ENCODE peak calls at places on chromosomes 3 and 15, in four cellular contexts. V is WTC11, Z is HepG2, X is K562. J is an unnamed sample.

GRCh38 chr3:114973576-114973975 is 173.5 kb downstream of the ZBTB20 start:
- DNase-seq in V (no peak), Z (no peak), X (no peak), J (no peak)

GRCh38 chr3:184526158-184526483 is 35.5 kb upstream of the EPHB3 start:
- DNase-seq in V (no peak), Z (no peak), X (no peak), J (no peak)

GRCh38 chr15:65901836-65902235 is 32.5 kb downstream of the RAB11A start:
- DNase-seq in V (no peak), Z (no peak), X (no peak), J (no peak)

GRCh38 chr3:95607926-95608325 is 1206.5 kb upstream of the EPHA6 start:
- DNase-seq in V (no peak), Z (no peak), X (no peak), J (no peak)

GRCh38 chr3:133799794-133800585 is 5.6 kb upstream of the SRPRB start:
- DNase-seq in V (no peak), Z (peak; percentile 69), X (no peak), J (no peak)

GRCh38 chr3:14371573-14372474 is 30.6 kb upstream of the SLC6A6 start:
- DNase-seq in V (no peak), Z (peak; percentile 76), X (peak; percentile 93), J (peak; percentile 50)

GRCh38 chr3:39419697-39420293 is 13.3 kb downstream of the RPSA start:
- DNase-seq in V (no peak), Z (no peak), X (no peak), J (no peak)

GRCh38 chr3:24591661-24592555 is 97.3 kb upstream of the THRB start:
- DNase-seq in V (no peak), Z (no peak), X (no peak), J (no peak)

GRCh38 chr3:126083511-126083912 is 412 bp downstream of the SLC41A3 start:
- DNase-seq in V (peak; percentile 52), Z (peak; percentile 14), X (no peak), J (peak; percentile 59)

GRCh38 chr15:67010898-67011619 is 54.3 kb upstream of the SMAD3 start:
- DNase-seq in V (no peak), Z (no peak), X (peak; percentile 42), J (no peak)

GRCh38 chr15:91022075-91022831 is at the start of gene VPS33B:
- DNase-seq in V (peak; percentile 82), Z (peak; percentile 86), X (peak; percentile 84), J (peak; percentile 80)

GRCh38 chr3:155790272-155790918 is 15.7 kb downstream of the C3orf33 start:
- DNase-seq in V (no peak), Z (no peak), X (no peak), J (no peak)

GRCh38 chr3:155792532-155792931 is 13.5 kb downstream of the C3orf33 start:
- DNase-seq in V (no peak), Z (no peak), X (no peak), J (no peak)

GRCh38 chr3:155785662-155786295 is 20.3 kb downstream of the C3orf33 start:
- DNase-seq in V (no peak), Z (no peak), X (no peak), J (no peak)

DNA sequence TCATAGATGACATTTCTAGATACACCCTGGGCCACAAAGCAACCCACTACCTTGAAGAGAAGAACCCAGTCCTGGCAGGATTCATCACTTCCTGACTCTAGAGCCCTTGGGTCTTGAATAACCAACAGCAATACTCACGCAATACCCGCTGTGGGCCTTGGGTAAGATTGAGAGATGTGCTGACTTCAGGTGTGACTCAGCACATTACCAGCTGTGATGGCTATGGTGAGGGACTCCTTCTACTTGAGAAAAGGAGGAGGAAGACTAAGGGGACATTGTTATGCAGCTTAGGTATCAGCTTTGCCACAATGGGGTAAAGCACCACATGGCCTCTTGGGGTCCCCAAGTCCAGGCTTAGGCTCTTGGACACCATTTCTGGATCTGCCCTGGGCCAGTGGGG is 14.9 kb downstream of the C3orf33 start:
- DNase-seq in V (no peak), Z (no peak), X (no peak), J (no peak)
- TF ChIP-seq SP1 in V (no peak), Z (no peak), X (no peak), J (no peak)

DNA sequence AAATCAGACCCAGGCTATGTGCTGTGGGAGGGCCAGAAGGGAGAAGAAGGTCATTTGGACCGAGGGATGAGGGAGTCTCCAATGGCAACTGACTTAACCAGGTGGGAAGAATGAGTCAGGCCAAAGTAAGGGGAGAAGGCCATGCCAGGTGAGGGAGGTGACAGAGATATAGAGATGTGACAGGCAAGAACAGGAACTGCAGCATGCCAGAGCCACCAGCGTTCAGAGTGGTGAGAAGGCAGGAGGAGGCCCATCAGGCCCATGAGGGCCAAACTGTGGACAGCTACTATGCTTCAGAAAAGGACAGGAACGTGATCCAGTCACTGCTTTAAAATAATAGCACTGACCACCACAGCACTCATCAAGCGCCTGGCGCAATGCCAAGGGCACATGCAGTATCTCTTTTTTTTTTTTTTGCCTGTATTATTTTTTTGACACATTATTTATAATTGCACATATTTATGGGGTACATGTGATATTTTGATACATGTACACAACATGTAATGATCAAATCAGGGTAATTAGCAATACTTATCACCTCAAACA is 154.3 kb upstream of the IGF1R start:
- DNase-seq in V (no peak), Z (no peak), X (no peak), J (no peak)
- TF ChIP-seq ELF4 in V (no peak), Z (no peak), X (no peak), J (no peak)

DNA sequence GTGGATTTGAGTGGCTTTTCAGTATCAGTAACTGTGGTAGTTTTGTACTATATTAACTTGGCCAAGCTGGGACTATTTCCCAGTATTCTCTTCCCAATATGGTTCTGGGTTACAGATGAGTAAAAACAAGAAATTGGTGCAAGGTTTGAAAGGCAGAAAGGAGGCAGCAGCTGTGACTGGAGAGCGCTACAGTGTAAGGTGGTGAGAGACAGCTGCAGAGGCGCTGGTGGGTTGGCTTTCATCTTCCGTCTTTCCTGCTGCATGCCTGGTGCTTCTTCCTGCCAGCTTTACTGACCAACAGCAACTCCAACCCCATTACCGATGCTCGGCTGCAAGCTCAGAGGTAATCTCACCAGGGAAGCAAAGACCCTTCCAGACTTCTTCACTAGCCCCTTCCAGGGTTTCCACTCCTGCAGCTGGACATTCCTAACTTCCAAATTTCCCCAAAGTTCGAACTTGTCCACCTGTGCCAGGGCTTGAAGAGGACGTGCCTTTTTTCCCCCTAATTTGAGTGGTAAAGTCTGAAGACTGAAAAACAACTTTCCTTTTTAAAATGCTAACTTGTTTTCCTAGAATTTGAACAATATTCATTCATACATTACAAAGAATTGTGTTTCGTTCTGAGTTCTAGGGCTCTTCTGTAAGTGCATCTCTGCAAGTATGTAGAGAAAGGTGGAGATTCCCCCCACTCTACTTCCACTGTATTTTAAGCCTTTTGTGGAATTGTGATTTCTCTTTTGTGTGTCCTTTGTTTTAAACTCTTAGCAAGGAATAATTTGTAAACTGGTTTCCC is 9.6 kb downstream of the DPH3 start:
- DNase-seq in V (no peak), Z (no peak), X (no peak), J (no peak)
- TF ChIP-seq SP1 in V (no peak), Z (no peak), X (no peak), J (no peak)

DNA sequence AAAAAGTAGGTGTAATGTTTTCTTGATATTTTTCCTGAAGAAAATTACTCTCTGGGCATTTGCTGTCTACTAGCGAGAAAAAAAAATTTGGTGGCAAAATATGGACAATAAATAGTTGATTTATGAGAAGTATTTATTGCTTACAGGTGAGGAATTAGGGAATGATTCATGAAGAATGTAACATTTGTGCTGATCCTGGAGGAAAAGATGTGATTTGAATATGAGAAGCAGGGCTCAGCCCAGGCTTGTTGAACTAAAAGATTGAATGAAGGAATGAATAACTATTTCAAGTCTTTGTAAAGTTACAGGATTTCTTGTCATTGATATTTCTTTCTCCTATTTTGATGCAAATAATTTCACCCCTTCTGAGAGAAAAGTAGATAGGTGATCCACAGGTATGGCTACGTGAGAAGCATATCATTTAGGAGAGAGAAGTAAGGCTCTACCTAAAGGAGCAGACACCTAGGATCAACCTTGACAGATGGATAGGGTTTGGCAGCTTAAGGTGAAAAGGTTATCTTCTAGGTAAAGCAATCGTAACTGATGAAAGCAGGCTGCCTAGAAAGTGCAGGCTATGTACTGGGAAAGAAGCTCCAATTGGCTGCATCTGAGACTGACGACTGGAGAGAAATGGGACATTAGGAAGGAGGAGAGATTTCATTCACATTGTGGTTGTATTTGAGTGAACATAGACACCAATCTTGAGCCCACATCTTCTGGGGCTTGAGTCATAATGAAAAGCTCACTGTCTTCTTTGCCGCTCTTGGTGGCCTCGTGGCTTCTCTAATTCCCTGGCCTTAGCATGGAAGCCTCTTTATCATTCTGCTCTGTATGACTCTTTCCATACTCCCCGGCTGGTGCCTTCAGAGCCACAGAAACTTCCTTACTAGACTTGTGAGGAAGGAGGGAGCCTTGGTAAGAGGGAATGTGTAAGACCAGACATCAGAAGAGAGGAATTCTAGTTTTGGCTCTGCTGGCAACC is 106.5 kb downstream of the P3H2 start:
- DNase-seq in V (no peak), Z (no peak), X (no peak), J (no peak)
- TF ChIP-seq ELF4 in V (no peak), Z (no peak), X (no peak), J (no peak)

GRCh38 chr3:61682671-61683408 is 121.5 kb downstream of the PTPRG start:
- DNase-seq in V (no peak), Z (no peak), X (no peak), J (no peak)

GRCh38 chr3:61686228-61686648 is 124.9 kb downstream of the PTPRG start:
- DNase-seq in V (no peak), Z (no peak), X (no peak), J (no peak)

GRCh38 chr3:61683409-61684261 is 122.3 kb downstream of the PTPRG start:
- DNase-seq in V (no peak), Z (no peak), X (no peak), J (no peak)

GRCh38 chr3:61685755-61686154 is 124.4 kb downstream of the PTPRG start:
- DNase-seq in V (no peak), Z (no peak), X (no peak), J (no peak)

GRCh38 chr3:61684386-61684785 is 123.0 kb downstream of the PTPRG start:
- DNase-seq in V (no peak), Z (no peak), X (no peak), J (no peak)
- TF ChIP-seq SP1 in V (no peak), Z (no peak), X (no peak), J (no peak)

GRCh38 chr3:9834520-9835380 is 9.1 kb downstream of the RPUSD3 start:
- DNase-seq in V (no peak), Z (peak; percentile 30), X (no peak), J (no peak)

GRCh38 chr3:9841015-9841414 is 2.8 kb downstream of the RPUSD3 start:
- DNase-seq in V (no peak), Z (no peak), X (no peak), J (no peak)

GRCh38 chr3:9838856-9839255 is 5.0 kb downstream of the RPUSD3 start:
- DNase-seq in V (no peak), Z (no peak), X (no peak), J (no peak)

GRCh38 chr3:9833078-9833477 is 10.7 kb downstream of the RPUSD3 start:
- DNase-seq in V (no peak), Z (no peak), X (no peak), J (no peak)

GRCh38 chr3:9837701-9838582 is 5.9 kb downstream of the RPUSD3 start:
- DNase-seq in V (no peak), Z (no peak), X (no peak), J (no peak)
- TF ChIP-seq ELF4 in V (no peak), Z (no peak), X (no peak), J (no peak)

GRCh38 chr3:183106635-183107034 is 7.3 kb upstream of the MCCC1 start:
- DNase-seq in V (no peak), Z (no peak), X (no peak), J (no peak)

GRCh38 chr3:183108470-183108869 is 9.2 kb upstream of the MCCC1 start:
- DNase-seq in V (no peak), Z (no peak), X (no peak), J (no peak)

GRCh38 chr3:183108002-183108449 is 8.7 kb upstream of the MCCC1 start:
- DNase-seq in V (no peak), Z (no peak), X (no peak), J (no peak)
- TF ChIP-seq SP1 in V (no peak), Z (no peak), X (no peak), J (no peak)

GRCh38 chr3:128364291-128364690 is 102.4 kb downstream of the DNAJB8 start:
- DNase-seq in V (no peak), Z (no peak), X (no peak), J (no peak)
- TF ChIP-seq ELF4 in V (no peak), Z (no peak), X (no peak), J (no peak)

J was measured in HEK293T.